ENCODE peak calls at places on chromosomes 11 and 22, in four cellular contexts. Z, D, I and X are unnamed samples.

GRCh38 chr11:130217133-130217631 is 57.6 kb downstream of the ST14 start:
- DNase-seq in Z (no peak), D (no peak), I (peak; percentile 52), X (no peak)

GRCh38 chr22:38074181-38075104 is 9.5 kb downstream of the SLC16A8 start:
- DNase-seq in Z (peak; percentile 36), D (peak; percentile 37), I (peak; percentile 87), X (no peak)

GRCh38 chr22:22088658-22089458 is 106.3 kb upstream of the TOP3B start:
- DNase-seq in Z (no peak), D (no peak), I (no peak), X (no peak)

GRCh38 chr11:75384438-75385080 is 14.8 kb upstream of the RPS3 start:
- DNase-seq in Z (peak; percentile 73), D (peak; percentile 50), I (peak; percentile 88), X (peak; percentile 46)

GRCh38 chr11:2428322-2428795 is 16.0 kb downstream of the TRPM5 start:
- DNase-seq in Z (peak; percentile 60), D (peak; percentile 25), I (peak; percentile 93), X (peak; percentile 37)

GRCh38 chr11:20000393-20001134 is 159.7 kb downstream of the DBX1 start:
- DNase-seq in Z (no peak), D (no peak), I (peak; percentile 72), X (no peak)

GRCh38 chr22:26398741-26399153 is 30.3 kb upstream of the ASPHD2 start:
- DNase-seq in Z (peak; percentile 91), D (peak; percentile 78), I (peak; percentile 62), X (peak; percentile 69)

GRCh38 chr11:70244698-70245097 is 25.8 kb upstream of the PPFIA1 start:
- DNase-seq in Z (peak; percentile 97), D (peak; percentile 65), I (no peak), X (peak; percentile 91)

GRCh38 chr11:102430158-102430836 is 22.3 kb downstream of the TMEM123 start:
- DNase-seq in Z (no peak), D (peak; percentile 38), I (no peak), X (no peak)

GRCh38 chr11:23976776-23977380 is 520.0 kb upstream of the LUZP2 start:
- DNase-seq in Z (peak; percentile 60), D (peak; percentile 63), I (no peak), X (no peak)

DNA sequence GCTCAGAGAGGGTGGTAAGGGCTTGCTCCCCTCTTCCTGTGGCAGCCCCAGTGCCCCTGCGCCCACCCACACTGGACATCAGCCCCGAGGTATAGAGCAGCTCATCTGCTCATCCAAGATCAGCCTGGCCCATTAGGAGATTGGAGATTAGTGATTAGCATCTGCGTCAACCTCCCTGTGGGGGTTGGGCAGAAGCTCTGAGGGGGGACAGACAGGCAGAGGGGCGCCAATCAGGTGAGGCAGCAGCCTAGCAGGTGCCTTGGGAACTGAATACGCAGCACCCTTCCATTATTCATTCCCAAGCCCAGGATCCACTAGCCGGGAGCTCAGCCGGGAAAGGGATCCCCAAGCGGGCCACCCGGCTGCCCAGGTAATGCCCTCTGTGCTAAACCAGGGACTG is 11.0 kb downstream of the SMTN start:
- DNase-seq in Z (no peak), D (no peak), I (no peak), X (no peak)
- H3K4me3 ChIP-seq in Z (no peak overlapping the region), D (no peak overlapping the region), I (no peak overlapping the region), X (no peak overlapping the region)

GRCh38 chr11:111532365-111532709 is 8.2 kb upstream of the LAYN start:
- DNase-seq in Z (no peak), D (no peak), I (no peak), X (no peak)

GRCh38 chr11:111528557-111528956 is 12.0 kb upstream of the LAYN start:
- DNase-seq in Z (peak; percentile 29), D (peak; percentile 28), I (no peak), X (no peak)

GRCh38 chr11:111531687-111532364 is 8.7 kb upstream of the LAYN start:
- DNase-seq in Z (peak; percentile 94), D (peak; percentile 88), I (no peak), X (peak; percentile 88)

GRCh38 chr11:111530091-111530490 is 10.4 kb upstream of the LAYN start:
- DNase-seq in Z (no peak), D (peak; percentile 52), I (no peak), X (no peak)

GRCh38 chr11:111531156-111531555 is 9.4 kb upstream of the LAYN start:
- DNase-seq in Z (peak; percentile 65), D (no peak), I (no peak), X (no peak)
- H3K4me3 ChIP-seq in Z (no peak overlapping the region), D (no peak overlapping the region), I (no peak overlapping the region), X (no peak overlapping the region)

DNA sequence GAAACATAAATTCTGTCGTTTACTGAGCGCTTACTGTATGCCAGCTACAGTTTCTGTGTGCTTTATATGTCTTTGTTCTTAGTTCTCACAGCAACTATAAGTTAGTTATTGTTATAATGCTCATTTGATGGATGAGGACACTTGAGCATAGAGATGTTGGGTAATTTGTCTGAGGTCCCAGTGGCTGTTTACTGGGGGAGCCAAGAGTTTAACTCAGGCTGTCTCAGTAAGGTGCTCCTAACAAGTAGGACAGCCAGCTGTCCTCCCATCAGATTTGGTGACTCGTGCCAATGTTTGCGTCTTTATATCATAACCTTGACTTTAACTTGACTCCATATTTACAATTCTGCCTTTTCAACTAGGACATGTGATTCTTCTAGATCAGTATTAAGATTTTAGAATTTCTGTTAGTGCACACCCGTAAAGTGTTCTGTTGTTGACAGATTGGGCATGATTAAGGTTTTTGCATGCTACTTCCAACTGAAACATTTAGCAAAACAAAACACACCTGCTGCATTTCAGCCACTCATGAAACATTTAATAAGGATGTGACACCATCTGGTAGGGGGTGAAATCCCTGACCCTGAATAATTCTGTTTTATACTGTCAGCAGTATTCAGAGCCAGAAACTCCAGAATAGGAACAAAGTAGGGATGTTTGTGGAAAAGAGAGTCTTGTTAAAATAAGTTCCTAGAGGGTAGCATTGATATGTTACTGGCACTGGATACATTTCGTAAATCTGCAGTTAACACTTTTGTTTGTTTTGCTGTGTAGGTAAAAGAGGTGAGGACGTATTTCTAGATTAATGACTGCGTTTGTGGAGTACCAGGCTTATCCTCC is 1.9 kb downstream of the REXO2 start:
- DNase-seq in Z (no peak), D (peak; percentile 11), I (no peak), X (no peak)
- H3K4me3 ChIP-seq in Z (peak overlapping the region; percentile 98), D (peak overlapping the region; percentile 97), I (peak overlapping the region; percentile 90), X (peak overlapping the region; percentile 83)

DNA sequence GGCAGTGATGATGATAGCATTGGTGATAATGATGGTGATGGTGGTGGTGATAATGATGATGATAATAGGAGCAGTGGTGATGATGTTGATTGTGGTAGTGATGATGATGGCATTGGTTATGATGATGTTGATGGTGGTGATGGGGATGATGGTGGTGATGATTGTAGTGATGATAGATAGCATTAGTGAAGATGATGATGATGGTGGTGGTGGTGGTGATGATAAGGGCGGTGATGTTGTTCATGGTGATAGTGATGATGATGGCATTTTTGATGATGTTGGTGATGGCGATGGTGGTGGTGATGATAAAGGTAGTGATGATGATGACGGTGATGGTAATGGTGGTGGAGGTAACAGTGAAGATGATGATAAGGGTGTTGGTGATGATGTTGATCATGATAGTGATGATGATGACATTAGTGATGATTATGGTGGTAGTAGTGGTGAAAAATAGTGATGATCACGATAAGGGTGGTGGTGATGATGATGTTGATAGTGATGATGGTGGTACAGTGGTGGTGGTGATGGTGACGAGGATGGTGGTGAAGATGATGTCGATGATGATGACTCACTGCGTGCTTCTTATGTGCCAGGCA is 93.0 kb downstream of the MPPED1 start:
- DNase-seq in Z (no peak), D (no peak), I (no peak), X (no peak)
- H3K4me3 ChIP-seq in Z (no peak overlapping the region), D (no peak overlapping the region), I (no peak overlapping the region), X (no peak overlapping the region)

GRCh38 chr11:117986981-117987495 is 844 bp downstream of the IL10RA start:
- DNase-seq in Z (no peak), D (peak; percentile 6), I (no peak), X (no peak)

GRCh38 chr11:117985953-117986887 is at the start of gene IL10RA:
- DNase-seq in Z (peak; percentile 30), D (peak; percentile 12), I (peak; percentile 93), X (peak; percentile 70)

GRCh38 chr11:117992620-117993019 is 6.4 kb downstream of the IL10RA start:
- DNase-seq in Z (no peak), D (no peak), I (no peak), X (no peak)

GRCh38 chr11:117992136-117992535 is 5.9 kb downstream of the IL10RA start:
- DNase-seq in Z (no peak), D (no peak), I (no peak), X (no peak)

GRCh38 chr11:117989351-117990102 is 3.3 kb downstream of the IL10RA start:
- DNase-seq in Z (no peak), D (no peak), I (no peak), X (no peak)
- H3K4me3 ChIP-seq in Z (no peak overlapping the region), D (no peak overlapping the region), I (no peak overlapping the region), X (no peak overlapping the region)